ENCODE peak calls at places on chromosome 21, in seven cellular contexts. L is H9, J is trophoblast cell, E is mesenchymal stem cell, K is neuronal stem cell, W is mesendoderm, S is H1. N is an unnamed sample.
A peak's percentile ranks its signal among the peaks of the same experiment; 100 is the strongest.

GRCh38 chr21:28771790-28772501 is 220.7 kb downstream of the LTN1 start:
- DNase-seq in L (no peak), J (no peak), E (peak; percentile 85), K (no peak), W (no peak), S (no peak), N (peak; percentile 91)

GRCh38 chr21:26753822-26754221 is 91.4 kb downstream of the ADAMTS1 start:
- DNase-seq in L (no peak), J (no peak), E (no peak), K (no peak), W (peak; percentile 18), S (no peak), N (no peak)

GRCh38 chr21:42913461-42913860 is 12.0 kb downstream of the ERVH48-1 start:
- DNase-seq in L (no peak), J (no peak), E (no peak), K (no peak), W (no peak), S (no peak), N (no peak)

GRCh38 chr21:22120616-22121266 is 1122.5 kb downstream of the NCAM2 start:
- DNase-seq in L (peak; percentile 49), J (no peak), E (no peak), K (no peak), W (peak; percentile 78), S (peak; percentile 10), N (no peak)

GRCh38 chr21:17848228-17848627 is 29.1 kb upstream of the C21orf91 start:
- DNase-seq in L (no peak), J (no peak), E (peak; percentile 94), K (no peak), W (no peak), S (no peak), N (peak; percentile 97)

GRCh38 chr21:14603202-14603601 is 57.1 kb upstream of the SAMSN1 start:
- DNase-seq in L (no peak), J (no peak), E (peak; percentile 68), K (no peak), W (no peak), S (no peak), N (peak; percentile 13)

GRCh38 chr21:34129039-34129891 is 55.9 kb downstream of the MRPS6 start:
- DNase-seq in L (peak; percentile 58), J (no peak), E (peak; percentile 93), K (peak; percentile 42), W (peak; percentile 87), S (peak; percentile 5), N (peak; percentile 92)

GRCh38 chr21:38660333-38661295 is 145.1 kb upstream of the ETS2 start:
- DNase-seq in L (peak; percentile 48), J (no peak), E (no peak), K (no peak), W (peak; percentile 38), S (no peak), N (no peak)

GRCh38 chr21:43204638-43205037 is 35.8 kb downstream of the CRYAA start:
- DNase-seq in L (no peak), J (no peak), E (no peak), K (no peak), W (no peak), S (no peak), N (no peak)

GRCh38 chr21:42401164-42401563 is 2.5 kb upstream of the UBASH3A start:
- DNase-seq in L (no peak), J (no peak), E (no peak), K (no peak), W (peak; percentile 37), S (no peak), N (no peak)

GRCh38 chr21:15617968-15618367 is 111.8 kb upstream of the USP25 start:
- DNase-seq in L (no peak), J (no peak), E (peak; percentile 54), K (peak; percentile 41), W (peak; percentile 25), S (no peak), N (peak; percentile 21)

GRCh38 chr21:28538987-28539622 is 453.6 kb downstream of the LTN1 start:
- DNase-seq in L (no peak), J (no peak), E (peak; percentile 64), K (no peak), W (no peak), S (no peak), N (peak; percentile 96)

GRCh38 chr21:42364304-42364865 is 1.9 kb downstream of the TFF1 start:
- DNase-seq in L (no peak), J (peak; percentile 78), E (no peak), K (no peak), W (no peak), S (no peak), N (no peak)

GRCh38 chr21:24045775-24046215 is 1561.5 kb downstream of the MRPL39 start:
- DNase-seq in L (no peak), J (no peak), E (no peak), K (no peak), W (peak; percentile 42), S (no peak), N (peak; percentile 99)

GRCh38 chr21:37878946-37879660 is 37.2 kb downstream of the KCNJ6 start:
- DNase-seq in L (no peak), J (peak; percentile 81), E (peak; percentile 58), K (no peak), W (no peak), S (no peak), N (peak; percentile 93)

GRCh38 chr21:22536511-22536910 is 1538.3 kb downstream of the NCAM2 start:
- DNase-seq in L (no peak), J (no peak), E (no peak), K (no peak), W (peak; percentile 10), S (no peak), N (no peak)

GRCh38 chr21:26850116-26850643 is 5.0 kb upstream of the ADAMTS1 start:
- DNase-seq in L (no peak), J (no peak), E (peak; percentile 72), K (peak; percentile 36), W (peak; percentile 61), S (no peak), N (peak; percentile 59)

GRCh38 chr21:20946701-20947100 is 51.5 kb upstream of the NCAM2 start:
- DNase-seq in L (no peak), J (no peak), E (no peak), K (no peak), W (no peak), S (no peak), N (no peak)

GRCh38 chr21:16570856-16571255 is 841.1 kb downstream of the USP25 start:
- DNase-seq in L (no peak), J (no peak), E (no peak), K (no peak), W (no peak), S (no peak), N (no peak)

GRCh38 chr21:20730421-20730820 is 267.8 kb upstream of the NCAM2 start:
- DNase-seq in L (no peak), J (no peak), E (no peak), K (no peak), W (no peak), S (no peak), N (no peak)

DNA sequence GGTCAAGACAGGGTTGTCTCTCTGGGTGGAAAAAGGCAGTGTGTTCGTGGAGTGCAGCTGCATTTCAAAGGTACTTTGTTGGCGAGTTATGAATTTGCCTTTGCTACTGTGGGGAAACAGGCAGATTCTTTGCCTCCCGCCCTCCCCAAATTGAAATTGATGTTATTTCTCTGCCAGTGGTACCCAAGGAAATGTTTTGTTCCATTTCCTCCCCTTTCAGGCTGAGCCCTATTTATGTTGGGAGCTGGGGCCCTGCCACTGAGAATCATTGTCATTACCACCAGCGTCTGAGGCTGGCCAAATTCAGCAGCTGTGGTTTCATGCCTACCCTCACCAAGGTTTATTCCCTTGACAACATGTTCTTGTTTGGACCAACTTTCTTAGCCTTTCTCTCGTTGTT is 48.5 kb upstream of the OLIG2 start:
- DNase-seq in L (no peak), J (no peak), E (no peak), K (no peak), W (no peak), S (no peak), N (no peak)
- H2BK5ac ChIP-seq in L (no peak overlapping the region), J (no peak overlapping the region), E (no peak overlapping the region), K (no peak overlapping the region), W (no peak overlapping the region), S (no peak overlapping the region), N (no peak overlapping the region)

DNA sequence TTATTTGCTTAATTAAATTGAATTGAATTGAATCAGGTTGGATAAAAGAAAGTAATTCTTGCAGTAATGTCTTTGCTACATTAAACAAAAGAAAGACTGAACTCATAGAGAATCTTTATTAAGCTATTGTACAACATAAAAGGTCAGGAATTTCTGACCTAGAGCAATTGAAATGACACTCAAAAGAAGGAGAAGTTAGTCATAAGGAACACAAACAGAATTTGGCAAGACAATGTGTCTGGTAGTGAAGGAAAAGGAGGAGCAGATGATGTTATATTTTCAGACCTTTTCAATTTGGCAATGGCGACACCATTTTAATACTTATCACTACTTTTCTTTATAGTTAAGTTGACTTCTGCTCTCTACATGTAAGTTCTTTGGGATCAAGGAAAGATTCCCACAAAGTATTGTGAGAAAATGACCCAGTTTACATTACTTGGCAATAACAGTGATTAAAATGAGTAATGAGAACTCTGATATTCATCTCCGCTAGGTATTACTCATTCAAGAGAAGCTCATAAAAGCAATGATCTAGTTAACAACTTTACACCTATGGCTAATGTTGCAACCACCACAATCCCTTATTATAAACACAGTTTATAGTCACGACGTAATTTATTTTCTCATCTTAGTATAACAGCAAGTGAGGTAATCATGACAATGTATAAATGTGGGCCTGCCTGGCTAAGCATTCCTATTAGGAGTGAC is 14.7 kb upstream of the KRTAP21-1 start:
- DNase-seq in L (no peak), J (no peak), E (no peak), K (no peak), W (no peak), S (no peak), N (no peak)
- H2BK5ac ChIP-seq in L (no peak overlapping the region), J (no peak overlapping the region), E (no peak overlapping the region), K (no peak overlapping the region), W (no peak overlapping the region), S (no peak overlapping the region), N (no peak overlapping the region)

GRCh38 chr21:40667964-40668363 is 179.0 kb downstream of the DSCAM start:
- DNase-seq in L (no peak), J (no peak), E (no peak), K (no peak), W (no peak), S (no peak), N (no peak)

GRCh38 chr21:40671721-40672120 is 175.2 kb downstream of the DSCAM start:
- DNase-seq in L (no peak), J (no peak), E (no peak), K (no peak), W (no peak), S (no peak), N (no peak)

GRCh38 chr21:40668535-40669275 is 178.3 kb downstream of the DSCAM start:
- DNase-seq in L (no peak), J (no peak), E (no peak), K (no peak), W (no peak), S (no peak), N (no peak)

GRCh38 chr21:40672602-40673001 is 174.4 kb downstream of the DSCAM start:
- DNase-seq in L (no peak), J (no peak), E (no peak), K (no peak), W (no peak), S (no peak), N (no peak)
- H2BK5ac ChIP-seq in L (no peak overlapping the region), J (no peak overlapping the region), E (no peak overlapping the region), K (no peak overlapping the region), W (no peak overlapping the region), S (no peak overlapping the region), N (no peak overlapping the region)

DNA sequence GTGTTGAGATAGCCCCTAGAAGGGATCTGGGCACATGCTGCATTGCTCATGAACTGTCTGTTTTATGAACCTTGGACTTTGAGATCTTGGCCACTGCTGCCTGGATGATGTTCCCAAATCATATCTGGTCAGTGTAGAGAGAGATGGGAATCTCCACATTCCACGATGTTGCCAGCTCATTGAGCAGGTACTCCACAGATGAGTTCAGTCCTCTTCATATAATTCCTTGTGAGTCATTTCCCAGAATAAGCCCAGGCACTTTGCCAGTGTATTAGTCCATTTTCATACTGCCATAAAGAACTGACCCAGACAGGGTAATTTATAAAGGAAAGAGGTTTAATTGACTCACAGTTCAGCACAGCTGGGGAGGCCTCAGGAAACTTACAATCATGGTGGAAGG is 254.0 kb upstream of the RUNX1 start:
- DNase-seq in L (no peak), J (peak; percentile 73), E (peak; percentile 48), K (no peak), W (no peak), S (no peak), N (peak; percentile 93)
- H2BK5ac ChIP-seq in L (no peak overlapping the region), J (no peak overlapping the region), E (no peak overlapping the region), K (no peak overlapping the region), W (no peak overlapping the region), S (no peak overlapping the region), N (peak overlapping the region; percentile 56)

N was measured in IMR-90.